ENCODE peak calls at places on chromosomes 6 and 20, in nine cellular contexts. B is mammary epithelial cell, W is hepatocyte, F is A673, J is MM.1S, T is PC-3, Q is keratinocyte, R is PC-9, L is astrocyte. M is an unnamed sample. For H3K9me3, the result is how much of the 10 kb centered on the place peaks cover.

GRCh38 chr20:33263784-33264183 is 19.2 kb upstream of the BPIFB1 start:
- DNase-seq in L (no peak), W (no peak), Q (no peak), R (no peak), T (no peak), F (no peak), J (no peak), B (no peak), M (no peak)

GRCh38 chr6:87756858-87757257 is 54.8 kb upstream of the AKIRIN2 start:
- DNase-seq in R (no peak), W (no peak), L (peak), T (peak), Q (peak), J (peak), B (peak), F (peak), M (peak)

GRCh38 chr6:20160541-20161283 is 51.6 kb downstream of the MBOAT1 start:
- DNase-seq in T (no peak), W (no peak), J (no peak), Q (no peak), F (no peak), B (no peak), L (no peak), R (no peak), M (no peak)

GRCh38 chr6:121857551-121857950 is 422.1 kb downstream of the GJA1 start:
- DNase-seq in T (peak), J (no peak), W (no peak), R (no peak), B (peak), Q (no peak), F (peak), L (no peak), M (no peak)

GRCh38 chr6:147434508-147434907 is 74.0 kb upstream of the SAMD5 start:
- DNase-seq in T (no peak), R (no peak), F (no peak), J (no peak), W (peak), B (peak), L (peak), Q (peak), M (peak)

GRCh38 chr6:89200706-89201215 is 16.4 kb downstream of the GABRR1 start:
- DNase-seq in J (no peak), Q (no peak), L (no peak), W (no peak), R (no peak), T (no peak), B (no peak), F (no peak), M (no peak)

GRCh38 chr6:42450314-42451145 is 1.2 kb downstream of the TRERF1 start:
- DNase-seq in R (no peak), F (no peak), L (peak), W (peak), T (peak), B (no peak), Q (no peak), J (no peak), M (peak)

GRCh38 chr6:165645919-165646318 is 17.1 kb downstream of the PDE10A start:
- DNase-seq in B (no peak), T (no peak), J (no peak), L (no peak), F (no peak), Q (no peak), W (no peak), R (no peak), M (no peak)

GRCh38 chr6:169592558-169592957 is 109.3 kb downstream of the WDR27 start:
- DNase-seq in T (peak), B (peak), L (peak), J (no peak), Q (no peak), R (no peak), F (no peak), W (no peak), M (peak)

GRCh38 chr20:60078351-60079250 is 120.4 kb downstream of the CDH26 start:
- DNase-seq in F (no peak), L (no peak), B (peak), J (no peak), W (no peak), R (peak), T (peak), Q (no peak), M (no peak)

GRCh38 chr6:108781419-108782110 is 66.7 kb upstream of the ARMC2 start:
- DNase-seq in L (peak), R (no peak), W (no peak), T (no peak), B (peak), J (no peak), F (peak), Q (no peak), M (peak)

GRCh38 chr20:58945967-58946631 is 35.0 kb upstream of the NELFCD start:
- DNase-seq in B (no peak), R (no peak), J (no peak), Q (no peak), L (no peak), T (no peak), W (no peak), F (no peak), M (no peak)
- TF ChIP-seq CTCF in B (no peak), R (no peak), J (no peak), Q (no peak), L (no peak), T (no peak), W (no peak), F (no peak), M (no peak)

DNA sequence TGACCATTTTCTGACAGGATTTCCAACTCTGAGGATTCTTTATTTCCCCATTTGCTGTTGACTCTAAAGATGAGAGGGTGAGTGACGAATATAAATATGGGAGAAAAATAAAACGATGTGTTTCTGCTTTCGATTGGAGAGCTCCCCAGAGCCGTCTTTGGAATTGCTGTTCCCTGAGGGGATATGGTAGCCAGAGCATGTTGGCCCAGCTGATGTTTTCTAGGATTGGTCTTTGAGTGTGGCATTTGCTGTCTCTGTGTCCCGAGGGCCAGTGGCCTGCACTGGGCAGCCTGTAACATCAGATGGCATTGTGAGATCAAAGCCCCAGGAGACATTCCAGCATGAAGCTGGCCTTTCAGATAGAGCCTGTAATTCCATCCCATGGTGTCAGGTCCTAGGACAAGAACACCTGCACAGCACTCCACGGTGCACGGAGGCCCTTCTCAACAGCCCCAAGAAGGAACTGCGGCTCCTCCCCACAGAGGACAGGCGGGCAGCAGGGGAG is 26.7 kb downstream of the PKIG start:
- DNase-seq in R (no peak), L (no peak), T (no peak), Q (no peak), W (no peak), J (no peak), F (no peak), B (no peak), M (no peak)
- H3K9me3 ChIP-seq in R (under half), L (under half), T (under half), Q (under half), W (under half), J (under half), F (under half), B (under half), M (under half)

GRCh38 chr20:9515761-9516657 is 1.6 kb downstream of the LAMP5 start:
- DNase-seq in J (peak), R (no peak), T (peak), Q (no peak), W (no peak), L (no peak), F (no peak), B (no peak), M (peak)
- TF ChIP-seq EZH2 in J (no peak), R (no peak), T (no peak), Q (peak), W (peak), L (peak), F (no peak), B (peak), M (peak)

GRCh38 chr20:13638496-13639477 is at the start of gene TASP1:
- DNase-seq in T (peak), Q (peak), L (peak), J (peak), B (peak), F (peak), W (peak), R (peak), M (peak)
- TF ChIP-seq CTCF in T (no peak), Q (no peak), L (no peak), J (no peak), B (no peak), F (no peak), W (no peak), R (no peak), M (no peak)

GRCh38 chr20:49285233-49285668 is 7.4 kb upstream of the ZNFX1 start:
- DNase-seq in J (no peak), T (no peak), B (no peak), Q (no peak), R (no peak), F (no peak), L (no peak), W (no peak), M (no peak)
- H3K9me3 ChIP-seq in J (under half), T (under half), B (under half), Q (under half), R (half or more), F (under half), L (under half), W (under half), M (under half)

DNA sequence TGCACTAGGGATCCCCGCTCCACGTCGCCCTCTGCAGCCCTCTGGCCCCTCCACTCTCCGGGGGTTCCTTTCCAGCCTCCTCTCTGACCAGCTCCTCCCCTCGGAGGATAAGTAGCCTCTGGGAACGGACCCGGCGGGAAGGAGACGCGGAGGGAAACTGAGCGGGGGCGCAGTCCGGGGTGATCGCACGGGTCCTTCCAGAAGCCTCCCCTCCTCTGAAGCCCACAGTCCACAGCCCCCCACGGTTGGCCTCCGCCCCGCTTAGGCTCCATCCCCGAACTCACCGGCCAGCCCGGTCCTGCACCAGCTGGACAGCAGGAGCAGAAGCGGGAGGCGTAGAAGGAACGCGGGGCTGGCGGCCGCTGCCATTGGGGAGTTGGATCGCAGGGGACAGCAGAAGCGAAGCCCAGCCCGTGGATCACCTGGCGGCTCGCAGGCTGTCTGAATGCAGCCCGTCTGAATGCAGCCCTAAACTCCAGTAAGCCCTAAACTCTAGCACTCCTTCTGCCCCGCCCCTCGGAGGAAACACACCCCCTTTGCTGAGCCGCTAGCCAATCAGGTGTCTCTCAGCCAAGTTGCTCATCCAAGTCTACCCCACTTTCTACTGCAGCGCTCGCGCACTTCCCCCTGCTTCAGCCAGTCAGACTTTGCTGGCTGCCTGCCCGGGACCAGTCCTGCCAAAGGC is at the start of gene RAET1G:
- DNase-seq in J (peak), T (peak), B (peak), F (peak), R (peak), L (peak), W (peak), Q (peak), M (peak)
- TF ChIP-seq EZH2 in J (no peak), T (no peak), B (no peak), F (no peak), R (no peak), L (no peak), W (no peak), Q (no peak), M (no peak)